ENCODE peak calls at places on chromosomes 1 and 21, in five cellular contexts. C is activated CD8-positive, alpha-beta memory T cell treated with anti-CD3 and anti-CD28 coated beads for 1 hour; H is Calu3; N is esophagus muscularis mucosa; T is type B pancreatic cell. D is an unnamed sample.

GRCh38 chr1:231629132-231629531 is 2.5 kb downstream of the DISC1 start:
- DNase-seq in C (no peak), H (peak), N (no peak), T (no peak), D (no peak)

GRCh38 chr1:76759950-76760349 is 107.3 kb upstream of the ST6GALNAC5 start:
- DNase-seq in C (no peak), H (peak), N (no peak), T (no peak), D (no peak)

GRCh38 chr1:47433453-47434050 is 4.3 kb upstream of the FOXD2 start:
- DNase-seq in C (no peak), H (no peak), N (no peak), T (no peak), D (no peak)

GRCh38 chr1:64854674-64855073 is 109.8 kb downstream of the RAVER2 start:
- DNase-seq in C (no peak), H (no peak), N (no peak), T (peak), D (no peak)

GRCh38 chr1:1176931-1177330 is 3.3 kb downstream of the TTLL10 start:
- DNase-seq in C (no peak), H (no peak), N (no peak), T (no peak), D (no peak)

GRCh38 chr1:219837274-219837993 is 90.9 kb downstream of the SLC30A10 start:
- DNase-seq in C (no peak), H (peak), N (no peak), T (no peak), D (peak)

GRCh38 chr1:11874624-11875023 is 15.9 kb upstream of the NPPB start:
- DNase-seq in C (no peak), H (no peak), N (no peak), T (no peak), D (no peak)

GRCh38 chr1:44268054-44268453 is 54.8 kb downstream of the DMAP1 start:
- DNase-seq in C (no peak), H (no peak), N (no peak), T (no peak), D (no peak)

GRCh38 chr1:178057863-178058576 is 35.9 kb upstream of the RASAL2 start:
- DNase-seq in C (no peak), H (no peak), N (no peak), T (no peak), D (peak)

GRCh38 chr1:240363315-240363714 is 248.6 kb downstream of the GREM2 start:
- DNase-seq in C (no peak), H (no peak), N (no peak), T (no peak), D (no peak)

GRCh38 chr1:29650041-29650400 is 413.7 kb downstream of the PTPRU start:
- DNase-seq in C (no peak), H (no peak), N (no peak), T (no peak), D (no peak)

GRCh38 chr21:45892156-45892919 is 89.2 kb upstream of the COL6A1 start:
- DNase-seq in C (no peak), H (no peak), N (no peak), T (no peak), D (no peak)

GRCh38 chr21:42218836-42219605 is at the start of gene ABCG1:
- DNase-seq in C (no peak), H (peak), N (no peak), T (no peak), D (peak)

GRCh38 chr21:46327711-46328110 is 3.8 kb downstream of the PCNT start:
- DNase-seq in C (no peak), H (no peak), N (no peak), T (no peak), D (no peak)

GRCh38 chr1:48875736-48876135 is 99.0 kb upstream of the BEND5 start:
- DNase-seq in C (no peak), H (no peak), N (no peak), T (no peak), D (no peak)

GRCh38 chr1:115781343-115781742 is 12.8 kb upstream of the CASQ2 start:
- DNase-seq in C (no peak), H (no peak), N (no peak), T (no peak), D (no peak)

GRCh38 chr1:197677752-197678295 is 97.5 kb downstream of the DENND1B start:
- DNase-seq in C (no peak), H (no peak), N (no peak), T (no peak), D (no peak)

GRCh38 chr1:37752583-37753471 is 12.1 kb downstream of the EPHA10 start:
- DNase-seq in C (no peak), H (peak), N (no peak), T (no peak), D (no peak)

GRCh38 chr1:28602536-28603439 is 10.7 kb downstream of the RAB42 start:
- DNase-seq in C (no peak), H (peak), N (no peak), T (no peak), D (peak)

GRCh38 chr1:61518670-61519400 is 206.1 kb downstream of the TM2D1 start:
- DNase-seq in C (no peak), H (no peak), N (no peak), T (no peak), D (no peak)

GRCh38 chr1:100955322-100955721 is 59.4 kb downstream of the SLC30A7 start:
- DNase-seq in C (no peak), H (no peak), N (no peak), T (no peak), D (no peak)

GRCh38 chr1:19450811-19451564 is 34.4 kb downstream of the CAPZB start:
- DNase-seq in C (no peak), H (no peak), N (no peak), T (no peak), D (no peak)

GRCh38 chr1:111334169-111334568 is 43.5 kb downstream of the CHIA start:
- DNase-seq in C (no peak), H (peak), N (no peak), T (no peak), D (peak)

GRCh38 chr1:203686091-203686632 is 59.5 kb downstream of the ATP2B4 start:
- DNase-seq in C (no peak), H (no peak), N (no peak), T (no peak), D (no peak)

GRCh38 chr1:233904979-233905415 is 521 bp downstream of the SLC35F3 start:
- DNase-seq in C (no peak), H (peak), N (no peak), T (peak), D (no peak)

GRCh38 chr1:232422901-232423300 is 207.0 kb downstream of the SIPA1L2 start:
- DNase-seq in C (no peak), H (no peak), N (no peak), T (no peak), D (no peak)

GRCh38 chr1:30476911-30477459 is 246.4 kb downstream of the MATN1 start:
- DNase-seq in C (no peak), H (no peak), N (no peak), T (peak), D (no peak)

GRCh38 chr1:66618390-66618789 is 84.4 kb downstream of the SGIP1 start:
- DNase-seq in C (no peak), H (no peak), N (no peak), T (no peak), D (no peak)

GRCh38 chr1:217393901-217394300 is 237.0 kb downstream of the GPATCH2 start:
- DNase-seq in C (no peak), H (no peak), N (peak), T (no peak), D (peak)

GRCh38 chr21:44801468-44802395 is at the start of gene UBE2G2:
- DNase-seq in C (peak), H (peak), N (peak), T (peak), D (peak)

GRCh38 chr1:7539772-7540175 is 231.3 kb upstream of the VAMP3 start:
- DNase-seq in C (no peak), H (peak), N (no peak), T (no peak), D (no peak)

D was measured in midbrain.